ENCODE peak calls at places on chromosomes 2 and 18, in six cellular contexts. R, U, K, Y, L and N are unnamed samples.

GRCh38 chr2:20530520-20530919 is 83.6 kb downstream of the RHOB start:
- DNase-seq in Y (no peak), U (no peak), K (no peak), L (no peak), R (no peak), N (no peak)

GRCh38 chr18:13175754-13176210 is 42.8 kb upstream of the LDLRAD4 start:
- DNase-seq in Y (no peak), R (no peak), U (no peak), K (peak; percentile 3), L (no peak), N (no peak)

GRCh38 chr2:98253461-98254073 is 92.7 kb upstream of the CNGA3 start:
- DNase-seq in K (no peak), Y (peak; percentile 73), L (peak; percentile 16), R (no peak), U (no peak), N (peak; percentile 7)

GRCh38 chr2:28895189-28895893 is 874 bp downstream of the WDR43 start:
- DNase-seq in Y (peak; percentile 22), R (peak; percentile 39), U (peak; percentile 59), L (peak; percentile 62), K (peak; percentile 48), N (peak; percentile 58)

GRCh38 chr2:127094509-127095366 is 12.2 kb downstream of the BIN1 start:
- DNase-seq in L (peak; percentile 52), U (peak; percentile 79), R (peak; percentile 52), K (no peak), Y (peak; percentile 33), N (no peak)

GRCh38 chr2:103991591-103991990 is 862.3 kb upstream of the POU3F3 start:
- DNase-seq in L (no peak), R (no peak), Y (no peak), K (peak; percentile 21), U (no peak), N (no peak)

GRCh38 chr2:68744517-68744916 is 9.9 kb downstream of the ARHGAP25 start:
- DNase-seq in Y (no peak), L (peak; percentile 8), U (no peak), K (no peak), R (no peak), N (no peak)

GRCh38 chr2:240929364-240930095 is 23.4 kb downstream of the CROCC2 start:
- DNase-seq in R (no peak), Y (no peak), U (peak; percentile 21), L (no peak), K (no peak), N (no peak)

GRCh38 chr18:57438669-57439616 is 3.8 kb downstream of the ONECUT2 start:
- DNase-seq in L (no peak), R (no peak), U (no peak), Y (no peak), K (peak; percentile 43), N (no peak)

GRCh38 chr18:71529708-71530303 is 1014.3 kb downstream of the CBLN2 start:
- DNase-seq in U (no peak), Y (peak; percentile 15), K (no peak), L (peak; percentile 59), R (no peak), N (peak; percentile 89)

GRCh38 chr18:48023334-48024008 is 93.0 kb upstream of the SMAD2 start:
- DNase-seq in R (peak; percentile 63), U (no peak), Y (peak; percentile 83), K (peak; percentile 76), L (peak; percentile 46), N (peak; percentile 59)

GRCh38 chr2:187993516-187993915 is 298.2 kb upstream of the GULP1 start:
- DNase-seq in Y (peak; percentile 5), R (no peak), L (peak; percentile 21), K (no peak), U (no peak), N (peak; percentile 81)

GRCh38 chr2:165382362-165382761 is 87.1 kb upstream of the CSRNP3 start:
- DNase-seq in K (no peak), U (no peak), R (no peak), L (no peak), Y (no peak), N (peak; percentile 13)

GRCh38 chr2:101330253-101330921 is 21.9 kb upstream of the RNF149 start:
- DNase-seq in K (no peak), L (no peak), U (peak; percentile 79), Y (peak; percentile 40), R (peak; percentile 61), N (no peak)

GRCh38 chr18:30634249-30634648 is 408.3 kb downstream of the DSC3 start:
- DNase-seq in R (no peak), K (no peak), Y (no peak), L (no peak), U (no peak), N (no peak)

GRCh38 chr2:122736279-122736678 is 980.8 kb downstream of the TSN start:
- DNase-seq in R (no peak), U (peak; percentile 60), Y (peak; percentile 31), K (no peak), L (no peak), N (peak; percentile 48)

GRCh38 chr2:119367472-119368099 is 809 bp downstream of the DBI start:
- DNase-seq in R (peak; percentile 76), U (peak; percentile 85), K (peak; percentile 15), Y (peak; percentile 12), L (peak; percentile 61), N (peak; percentile 12)

GRCh38 chr2:60577884-60578283 is 24.4 kb upstream of the BCL11A start:
- DNase-seq in Y (no peak), R (no peak), U (no peak), L (no peak), K (no peak), N (no peak)

GRCh38 chr2:230794472-230794871 is 70.3 kb upstream of the ITM2C start:
- DNase-seq in U (no peak), Y (peak; percentile 17), R (no peak), K (no peak), L (no peak), N (no peak)

GRCh38 chr18:13973061-13973460 is 57.7 kb upstream of the MC2R start:
- DNase-seq in L (no peak), Y (no peak), U (no peak), K (no peak), R (no peak), N (no peak)

GRCh38 chr2:85187069-85187468 is 53.9 kb downstream of the TCF7L1 start:
- DNase-seq in R (no peak), L (no peak), U (no peak), Y (no peak), K (no peak), N (no peak)

GRCh38 chr2:88857951-88858406 is 166.5 kb downstream of the RPIA start:
- DNase-seq in K (peak; percentile 6), R (no peak), Y (peak; percentile 39), U (no peak), L (no peak), N (peak; percentile 93)

GRCh38 chr2:234191819-234192407 is 141.4 kb downstream of the SPP2 start:
- DNase-seq in Y (peak; percentile 44), L (no peak), K (peak; percentile 74), R (no peak), U (no peak), N (peak; percentile 42)
- H3K4me3 ChIP-seq in Y (no peak overlapping the region), L (no peak overlapping the region), K (no peak overlapping the region), R (no peak overlapping the region), U (no peak overlapping the region), N (no peak overlapping the region)

GRCh38 chr2:109280804-109281203 is 151.8 kb downstream of the SH3RF3 start:
- DNase-seq in Y (no peak), R (peak; percentile 49), K (peak; percentile 9), U (no peak), L (no peak), N (no peak)
- TF ChIP-seq CTCF in Y (no peak), R (peak; percentile 13), K (no peak), U (no peak), L (no peak), N (peak; percentile 24)

GRCh38 chr18:2978208-2978607 is 34.7 kb downstream of the LPIN2 start:
- DNase-seq in K (no peak), R (no peak), Y (peak; percentile 16), U (no peak), L (no peak), N (peak; percentile 70)
- H3K4me3 ChIP-seq in K (no peak overlapping the region), R (no peak overlapping the region), Y (no peak overlapping the region), U (no peak overlapping the region), L (no peak overlapping the region), N (peak overlapping the region; percentile 10)

GRCh38 chr2:184067502-184067901 is 530.8 kb upstream of the ZNF804A start:
- DNase-seq in L (no peak), K (no peak), Y (no peak), R (no peak), U (no peak), N (peak; percentile 1)
- TF ChIP-seq CTCF in L (no peak), K (no peak), Y (no peak), R (no peak), U (no peak), N (no peak)

DNA sequence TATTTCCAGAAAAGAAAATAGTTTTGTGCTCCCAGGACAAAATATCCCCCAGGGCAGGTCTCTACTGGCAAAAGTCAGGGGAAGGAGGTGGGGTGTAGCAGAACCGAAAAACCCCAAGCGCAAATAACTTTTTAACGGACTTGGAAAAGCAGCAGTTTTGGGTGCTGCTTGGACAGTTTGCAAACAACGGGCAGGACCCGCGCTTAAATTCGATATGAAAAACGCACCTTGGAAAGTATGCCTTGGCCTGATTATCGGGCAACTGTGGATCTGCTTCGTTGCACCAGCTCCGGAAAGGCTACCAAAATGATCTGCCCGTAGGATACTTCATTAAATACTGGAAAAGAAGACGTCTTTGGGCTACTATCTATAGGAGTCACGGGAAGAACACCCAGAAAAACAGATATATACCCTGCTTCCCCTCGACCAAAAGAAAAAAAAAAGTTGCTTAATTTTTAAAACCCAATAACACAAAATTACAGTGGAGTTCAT is 2.9 kb upstream of the KCTD1 start:
- DNase-seq in U (no peak), Y (peak; percentile 10), K (no peak), R (no peak), L (no peak), N (no peak)
- H3K4me3 ChIP-seq in U (no peak overlapping the region), Y (no peak overlapping the region), K (no peak overlapping the region), R (no peak overlapping the region), L (no peak overlapping the region), N (peak overlapping the region; percentile 81)